ENCODE peak calls at places on chromosome 18, in four cellular contexts. H is brain microvascular endothelial cell, E is globus pallidus, F is PC-3. T is an unnamed sample.

GRCh38 chr18:77853859-77854258 is 604.2 kb downstream of the GALR1 start:
- DNase-seq in E (no peak), H (no peak), F (no peak), T (no peak)

GRCh38 chr18:5475252-5475651 is 68.5 kb downstream of the EPB41L3 start:
- DNase-seq in F (no peak), E (peak), H (no peak), T (no peak)

GRCh38 chr18:44812426-44812825 is 131.7 kb downstream of the SETBP1 start:
- DNase-seq in H (no peak), F (no peak), E (no peak), T (no peak)

GRCh38 chr18:73461780-73462059 is 593.9 kb upstream of the NETO1 start:
- DNase-seq in E (no peak), H (peak), F (no peak), T (no peak)

GRCh38 chr18:23812566-23813440 is 123.5 kb downstream of the LAMA3 start:
- DNase-seq in E (peak), H (no peak), F (peak), T (peak)

GRCh38 chr18:79916546-79917350 is 34.7 kb downstream of the SLC66A2 start:
- DNase-seq in F (no peak), E (no peak), H (no peak), T (no peak)

GRCh38 chr18:29191263-29191662 is 1014.3 kb upstream of the CDH2 start:
- DNase-seq in F (peak), E (no peak), H (no peak), T (peak)

GRCh38 chr18:49055787-49056186 is 105.0 kb upstream of the SMAD7 start:
- DNase-seq in F (peak), E (peak), H (peak), T (no peak)

GRCh38 chr18:9260388-9261380 is 73.9 kb upstream of the TWSG1 start:
- DNase-seq in E (no peak), H (peak), F (no peak), T (no peak)

GRCh38 chr18:74331404-74331803 is 15.8 kb downstream of the C18orf63 start:
- DNase-seq in E (no peak), H (peak), F (peak), T (peak)